ENCODE peak calls at places on chromosomes 1 and 21, in ten cellular contexts. Q, N, B, I, D, X, Y, C, T and R are unnamed samples.

GRCh38 chr1:62735491-62736171 is 47.4 kb upstream of the DOCK7 start:
- DNase-seq in Q (no peak), N (no peak), B (no peak), I (no peak), D (no peak), X (no peak), Y (no peak), C (no peak), T (peak; percentile 49), R (no peak)

GRCh38 chr1:223482766-223483165 is 89.6 kb downstream of the CCDC185 start:
- DNase-seq in Q (no peak), N (no peak), B (no peak), I (no peak), D (no peak), X (no peak), Y (no peak), C (no peak), T (no peak), R (no peak)

GRCh38 chr1:57424231-57425027 is 569 bp upstream of the DAB1 start:
- DNase-seq in Q (peak; percentile 64), N (no peak), B (no peak), I (peak; percentile 15), D (no peak), X (peak; percentile 30), Y (no peak), C (peak; percentile 84), T (peak; percentile 44), R (peak; percentile 88)

GRCh38 chr1:184606786-184607185 is 147.9 kb downstream of the EDEM3 start:
- DNase-seq in Q (no peak), N (no peak), B (no peak), I (no peak), D (no peak), X (no peak), Y (no peak), C (no peak), T (peak; percentile 20), R (no peak)

GRCh38 chr1:26848947-26849774 is 13.8 kb upstream of the SFN start:
- DNase-seq in Q (peak; percentile 86), N (peak; percentile 72), B (no peak), I (peak; percentile 63), D (peak; percentile 97), X (peak; percentile 98), Y (peak; percentile 89), C (no peak), T (peak; percentile 77), R (peak; percentile 24)

GRCh38 chr21:26042181-26042876 is 128.2 kb downstream of the APP start:
- DNase-seq in Q (no peak), N (no peak), B (no peak), I (no peak), D (no peak), X (no peak), Y (no peak), C (no peak), T (no peak), R (no peak)

GRCh38 chr1:67134692-67135091 is at the start of gene C1orf141:
- DNase-seq in Q (peak; percentile 67), N (no peak), B (peak; percentile 30), I (no peak), D (no peak), X (no peak), Y (no peak), C (no peak), T (peak; percentile 39), R (peak; percentile 67)

GRCh38 chr1:112836642-112837041 is 119.4 kb downstream of the SLC16A1 start:
- DNase-seq in Q (no peak), N (no peak), B (no peak), I (no peak), D (no peak), X (no peak), Y (no peak), C (no peak), T (no peak), R (no peak)

GRCh38 chr1:12100071-12100470 is 37.0 kb downstream of the TNFRSF8 start:
- DNase-seq in Q (no peak), N (no peak), B (no peak), I (no peak), D (no peak), X (no peak), Y (no peak), C (no peak), T (no peak), R (no peak)

GRCh38 chr1:12097321-12097720 is 34.2 kb downstream of the TNFRSF8 start:
- DNase-seq in Q (no peak), N (no peak), B (no peak), I (no peak), D (no peak), X (no peak), Y (no peak), C (no peak), T (no peak), R (no peak)

GRCh38 chr1:12099610-12100009 is 36.5 kb downstream of the TNFRSF8 start:
- DNase-seq in Q (no peak), N (no peak), B (no peak), I (no peak), D (no peak), X (no peak), Y (no peak), C (no peak), T (no peak), R (no peak)

GRCh38 chr1:12096615-12097014 is 33.5 kb downstream of the TNFRSF8 start:
- DNase-seq in Q (no peak), N (no peak), B (no peak), I (no peak), D (no peak), X (no peak), Y (peak; percentile 35), C (no peak), T (no peak), R (no peak)

DNA sequence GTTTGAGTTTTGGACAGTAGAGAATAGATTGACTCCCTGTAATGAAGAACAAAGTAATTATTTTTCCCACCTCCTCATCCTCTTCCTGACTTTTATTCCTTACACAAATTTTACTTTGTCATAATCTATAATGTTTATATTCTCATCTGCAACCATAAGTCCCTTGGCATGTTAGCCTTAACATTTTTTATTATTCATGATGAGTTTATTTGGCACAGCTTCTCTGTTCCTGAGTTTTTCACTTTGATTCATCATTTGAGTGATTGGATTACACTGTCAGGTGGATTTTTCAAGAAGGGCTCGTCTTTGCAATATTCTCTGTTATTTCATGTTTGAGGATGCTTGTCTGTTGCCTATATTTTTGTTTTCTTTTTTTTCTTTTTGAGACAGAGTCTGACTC is 35.7 kb downstream of the TNFRSF8 start:
- DNase-seq in Q (no peak), N (no peak), B (no peak), I (no peak), D (no peak), X (no peak), Y (no peak), C (no peak), T (no peak), R (no peak)
- H3K4me3 ChIP-seq in Q (no peak overlapping the region), N (no peak overlapping the region), B (no peak overlapping the region), I (no peak overlapping the region), D (no peak overlapping the region), X (no peak overlapping the region), Y (no peak overlapping the region), C (no peak overlapping the region), T (no peak overlapping the region), R (no peak overlapping the region)

DNA sequence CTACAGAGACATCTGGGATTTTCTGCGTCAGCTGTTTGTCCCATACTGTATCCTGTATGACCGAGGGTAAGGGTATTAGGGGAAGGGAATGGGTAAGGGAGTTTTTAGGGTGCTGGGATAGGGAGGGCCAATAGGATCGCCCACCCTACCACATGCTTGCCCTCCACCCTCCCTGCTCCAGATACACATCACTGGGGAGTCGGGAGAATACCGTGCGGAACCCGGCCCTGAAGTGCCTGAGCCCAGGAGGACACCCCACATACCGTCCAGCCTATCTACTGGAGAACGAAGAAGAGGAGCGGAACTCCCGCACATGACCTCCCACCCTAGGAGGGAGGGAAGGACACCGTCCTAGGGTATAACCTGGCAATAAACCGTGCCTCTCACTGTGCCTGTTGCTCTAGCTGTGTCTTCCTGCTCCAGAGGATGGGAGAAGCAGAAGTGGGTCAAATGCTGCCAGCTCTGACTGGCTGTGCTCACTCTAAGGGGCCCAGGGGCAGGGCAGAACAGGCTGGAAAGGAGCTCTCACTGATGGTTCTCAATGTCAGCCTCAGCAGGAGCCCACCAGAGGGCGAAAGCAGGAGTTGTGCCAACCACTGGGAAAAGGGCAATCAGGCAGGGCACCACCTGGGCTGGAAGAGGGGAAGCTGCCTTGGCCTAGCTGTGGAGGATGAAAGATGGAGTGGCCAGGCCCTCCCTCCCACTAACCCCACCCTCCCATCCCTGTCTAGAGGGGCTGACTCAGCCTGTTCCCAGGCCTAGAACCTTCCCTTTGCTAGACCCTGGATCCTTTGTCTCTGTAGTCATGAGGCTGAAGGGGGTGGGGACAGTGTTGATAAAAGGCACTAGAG is 440 bp upstream of the LENEP start:
- DNase-seq in Q (peak; percentile 42), N (no peak), B (no peak), I (peak; percentile 40), D (no peak), X (peak; percentile 55), Y (no peak), C (no peak), T (peak; percentile 59), R (peak; percentile 59)
- H3K27me3 ChIP-seq in Q (no peaks in the 10 kb centered on the region), N (no peaks in the 10 kb centered on the region), B (no peaks in the 10 kb centered on the region), I (no peaks in the 10 kb centered on the region), D (no peaks in the 10 kb centered on the region), X (no peaks in the 10 kb centered on the region), Y (no peaks in the 10 kb centered on the region), C (no peaks in the 10 kb centered on the region), T (no peaks in the 10 kb centered on the region), R (no peaks in the 10 kb centered on the region)

GRCh38 chr1:25064465-25065238 is 134.6 kb upstream of the RUNX3 start:
- DNase-seq in Q (peak; percentile 22), N (no peak), B (peak; percentile 65), I (no peak), D (no peak), X (peak; percentile 4), Y (peak; percentile 14), C (no peak), T (no peak), R (no peak)

GRCh38 chr1:25063591-25064416 is 133.7 kb upstream of the RUNX3 start:
- DNase-seq in Q (peak; percentile 31), N (no peak), B (no peak), I (no peak), D (no peak), X (peak; percentile 26), Y (peak; percentile 32), C (no peak), T (no peak), R (no peak)

GRCh38 chr1:25066253-25066652 is 136.2 kb upstream of the RUNX3 start:
- DNase-seq in Q (peak; percentile 57), N (no peak), B (no peak), I (no peak), D (no peak), X (peak; percentile 34), Y (peak; percentile 61), C (no peak), T (peak; percentile 9), R (no peak)

GRCh38 chr1:25066731-25067520 is 136.8 kb upstream of the RUNX3 start:
- DNase-seq in Q (peak; percentile 17), N (no peak), B (no peak), I (no peak), D (no peak), X (no peak), Y (peak; percentile 37), C (no peak), T (no peak), R (no peak)

DNA sequence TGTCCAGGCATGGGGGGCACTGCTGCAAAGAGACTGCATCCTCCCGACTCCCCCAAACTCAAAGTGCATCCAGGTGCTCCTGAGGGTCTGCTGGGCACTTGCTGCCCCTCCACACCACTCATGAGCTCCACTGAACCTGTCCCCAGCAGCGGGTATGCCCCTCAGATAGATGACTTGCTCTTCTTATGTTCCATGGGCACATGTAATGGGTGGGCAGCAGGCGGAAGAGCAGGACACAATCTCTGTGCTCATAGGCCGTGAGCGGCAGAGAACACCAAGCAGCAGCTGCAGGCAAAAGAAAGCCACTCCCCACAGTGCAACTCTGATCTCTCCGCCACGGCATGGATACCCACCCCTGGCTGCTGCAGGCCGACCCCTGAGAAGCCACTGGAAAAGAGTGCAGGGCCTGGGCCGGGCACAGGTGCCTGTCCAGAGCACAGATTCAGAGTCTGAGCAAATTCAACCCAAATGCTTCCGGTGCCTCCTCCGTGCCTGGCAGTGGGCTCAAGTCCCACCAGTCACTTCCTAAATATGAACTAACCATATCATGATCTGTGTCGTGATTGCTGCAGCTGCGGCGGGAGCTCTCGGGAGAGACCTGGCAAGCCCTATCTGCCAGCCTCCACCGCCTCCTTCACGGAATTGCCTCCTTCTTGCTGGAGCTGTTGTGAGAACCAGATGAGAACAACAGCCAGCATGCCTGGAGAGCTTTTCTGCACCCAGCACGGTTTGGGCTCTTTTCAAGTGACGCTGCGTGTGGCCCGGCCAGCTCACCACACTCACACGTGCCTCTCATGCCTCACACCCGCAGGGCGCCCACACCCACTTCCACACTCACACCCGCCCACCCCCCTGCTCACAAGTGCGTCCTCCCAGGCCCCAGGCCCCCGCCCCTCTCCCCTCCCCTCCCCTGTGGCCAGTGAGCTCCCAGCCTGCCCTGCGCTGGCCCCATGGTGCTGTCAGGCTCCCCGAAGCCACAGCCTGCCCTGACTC is 135.5 kb upstream of the RUNX3 start:
- DNase-seq in Q (peak; percentile 64), N (no peak), B (peak; percentile 81), I (no peak), D (no peak), X (peak; percentile 23), Y (peak; percentile 68), C (no peak), T (peak; percentile 57), R (peak; percentile 63)
- H3K4me3 ChIP-seq in Q (no peak overlapping the region), N (no peak overlapping the region), B (peak overlapping the region; percentile 16), I (no peak overlapping the region), D (no peak overlapping the region), X (no peak overlapping the region), Y (no peak overlapping the region), C (no peak overlapping the region), T (no peak overlapping the region), R (no peak overlapping the region)

DNA sequence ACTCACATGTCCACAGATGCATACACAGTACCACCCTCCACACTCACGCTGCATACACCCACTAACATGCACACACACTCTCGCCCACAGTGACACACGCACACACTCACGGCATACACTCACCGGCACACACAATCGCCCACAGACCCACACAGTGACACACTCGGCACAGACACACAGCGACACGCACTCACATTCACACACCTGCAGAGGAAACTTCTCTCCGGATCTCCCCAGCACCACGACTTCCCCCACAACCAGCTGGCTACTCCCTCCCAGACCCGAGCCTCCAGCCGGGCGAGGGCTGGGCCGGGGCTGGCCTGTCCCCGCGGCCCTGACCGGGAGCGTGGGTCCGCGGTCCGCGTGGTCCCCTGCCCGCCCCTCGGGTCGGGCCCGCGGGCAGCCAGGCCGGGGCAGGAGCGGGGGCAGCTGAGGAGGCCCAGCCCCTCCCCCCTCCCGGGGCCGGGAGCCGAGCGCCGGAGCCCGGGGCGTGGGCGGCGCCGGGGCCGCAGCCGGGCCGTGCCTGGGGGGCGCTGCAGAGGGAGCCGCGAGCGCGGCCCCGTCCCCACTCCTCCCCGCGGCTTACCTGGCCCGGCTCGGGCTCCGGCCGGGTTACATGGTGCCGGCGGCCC is 469 bp downstream of the DLGAP3 start:
- DNase-seq in Q (no peak), N (no peak), B (no peak), I (no peak), D (no peak), X (no peak), Y (no peak), C (no peak), T (no peak), R (peak; percentile 90)
- H3K27me3 ChIP-seq in Q (peaks cover 64% of the 10 kb centered on the region), N (peaks cover 42% of the 10 kb centered on the region), B (peaks cover 26% of the 10 kb centered on the region), I (peaks cover 27% of the 10 kb centered on the region), D (peaks cover 36% of the 10 kb centered on the region), X (peaks cover 54% of the 10 kb centered on the region), Y (peaks cover 2% of the 10 kb centered on the region), C (peaks cover 52% of the 10 kb centered on the region), T (peaks cover 38% of the 10 kb centered on the region), R (peaks cover 36% of the 10 kb centered on the region)